ENCODE peak calls at places on chromosome 2, in ten cellular contexts. I is heart right ventricle; M is PC-3; Z is mammary epithelial cell; C is right atrium auricular region; G is CD8-positive, alpha-beta T cell; B is colonic mucosa; K is kidney; T is body of pancreas; L is cardiac muscle cell. P is an unnamed sample. For H3K36me3, the result is how much of the 10 kb centered on the place peaks cover.

GRCh38 chr2:36672199-36672598 is 24.3 kb upstream of the VIT start:
- DNase-seq in M (peak), B (no peak), T (no peak), I (no peak), L (peak), C (no peak), G (no peak), K (no peak), Z (peak), P (peak)

GRCh38 chr2:237964578-237965404 is 2.0 kb upstream of the UBE2F start:
- DNase-seq in L (peak), Z (no peak), I (no peak), M (peak), T (peak), B (peak), G (no peak), C (no peak), K (no peak), P (peak)

GRCh38 chr2:212832211-212833195 is 293.9 kb upstream of the ERBB4 start:
- DNase-seq in M (no peak), I (no peak), G (no peak), B (no peak), T (no peak), Z (no peak), L (no peak), C (no peak), K (peak), P (no peak)

GRCh38 chr2:54466880-54467279 is 10.8 kb downstream of the SPTBN1 start:
- DNase-seq in C (no peak), Z (no peak), M (no peak), T (no peak), I (no peak), B (no peak), L (peak), G (no peak), K (no peak), P (no peak)

GRCh38 chr2:85698184-85698879 is 4.2 kb downstream of the GNLY start:
- DNase-seq in C (peak), T (no peak), Z (no peak), M (no peak), I (no peak), L (no peak), B (no peak), G (no peak), K (no peak), P (no peak)

GRCh38 chr2:25491966-25492532 is 150.3 kb upstream of the DNMT3A start:
- DNase-seq in T (no peak), B (no peak), Z (no peak), M (peak), C (no peak), L (peak), I (no peak), G (no peak), K (no peak), P (peak)

GRCh38 chr2:162244559-162245031 is 1.4 kb upstream of the FAP start:
- DNase-seq in C (peak), I (no peak), Z (peak), T (peak), B (no peak), L (peak), G (no peak), K (peak), M (peak), P (peak)

GRCh38 chr2:3099860-3100234 is 277.8 kb downstream of the EIPR1 start:
- DNase-seq in B (no peak), C (no peak), M (no peak), L (no peak), I (no peak), K (peak), Z (no peak), T (no peak), G (no peak), P (no peak)

GRCh38 chr2:181658444-181658843 is 1.5 kb upstream of the CERKL start:
- DNase-seq in T (no peak), Z (no peak), B (no peak), G (no peak), C (no peak), K (no peak), L (no peak), M (no peak), I (no peak), P (no peak)

GRCh38 chr2:102337481-102338386 is 17.9 kb upstream of the IL18R1 start:
- DNase-seq in M (peak), Z (peak), C (no peak), T (no peak), I (no peak), B (no peak), K (no peak), G (no peak), L (peak), P (peak)

GRCh38 chr2:42796427-42797248 is 4.3 kb upstream of the HAAO start:
- DNase-seq in T (no peak), B (no peak), L (peak), Z (no peak), I (no peak), K (no peak), C (no peak), G (no peak), M (no peak), P (peak)

GRCh38 chr2:62156861-62157496 is 38.9 kb upstream of the B3GNT2 start:
- DNase-seq in Z (no peak), G (no peak), C (no peak), T (no peak), M (no peak), K (no peak), L (no peak), I (no peak), B (no peak), P (no peak)

GRCh38 chr2:199838399-199838798 is 12.6 kb downstream of the FTCDNL1 start:
- DNase-seq in C (no peak), Z (no peak), M (no peak), K (no peak), L (no peak), B (no peak), T (no peak), I (no peak), G (no peak), P (no peak)

GRCh38 chr2:9770006-9770307 is 73.3 kb upstream of the TAF1B start:
- DNase-seq in T (no peak), Z (no peak), I (no peak), B (no peak), L (no peak), M (no peak), K (no peak), C (no peak), G (no peak), P (no peak)
- H3K4me3 ChIP-seq in T (no peak), Z (no peak), I (no peak), B (no peak), L (no peak), M (no peak), K (no peak), C (no peak), G (no peak), P (no peak)

DNA sequence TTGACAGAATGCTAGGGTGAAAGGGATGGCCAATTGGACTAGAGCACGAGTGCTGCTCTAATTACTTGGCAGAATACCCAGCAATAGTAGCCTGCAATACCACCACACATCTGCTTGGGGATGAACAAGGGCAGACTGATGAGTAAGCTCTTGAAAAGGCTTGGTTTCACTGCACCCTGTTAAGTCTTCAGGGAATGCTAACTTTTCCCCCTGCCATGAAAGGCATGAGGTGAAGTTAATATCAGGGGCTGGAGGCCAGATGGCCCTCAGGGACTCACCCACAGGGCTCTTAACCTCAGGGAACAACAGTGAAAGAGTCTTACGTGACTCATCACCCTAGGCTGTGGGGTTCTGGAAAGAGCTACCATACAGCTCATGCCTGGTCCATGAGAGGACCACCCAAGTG is 51.7 kb upstream of the MYL1 start:
- DNase-seq in Z (no peak), B (no peak), K (no peak), L (no peak), G (no peak), M (no peak), C (no peak), I (no peak), T (no peak), P (no peak)
- H3K36me3 ChIP-seq in Z (under half), B (under half), K (under half), L (under half), G (under half), M (under half), C (under half), I (under half), T (under half), P (under half)

DNA sequence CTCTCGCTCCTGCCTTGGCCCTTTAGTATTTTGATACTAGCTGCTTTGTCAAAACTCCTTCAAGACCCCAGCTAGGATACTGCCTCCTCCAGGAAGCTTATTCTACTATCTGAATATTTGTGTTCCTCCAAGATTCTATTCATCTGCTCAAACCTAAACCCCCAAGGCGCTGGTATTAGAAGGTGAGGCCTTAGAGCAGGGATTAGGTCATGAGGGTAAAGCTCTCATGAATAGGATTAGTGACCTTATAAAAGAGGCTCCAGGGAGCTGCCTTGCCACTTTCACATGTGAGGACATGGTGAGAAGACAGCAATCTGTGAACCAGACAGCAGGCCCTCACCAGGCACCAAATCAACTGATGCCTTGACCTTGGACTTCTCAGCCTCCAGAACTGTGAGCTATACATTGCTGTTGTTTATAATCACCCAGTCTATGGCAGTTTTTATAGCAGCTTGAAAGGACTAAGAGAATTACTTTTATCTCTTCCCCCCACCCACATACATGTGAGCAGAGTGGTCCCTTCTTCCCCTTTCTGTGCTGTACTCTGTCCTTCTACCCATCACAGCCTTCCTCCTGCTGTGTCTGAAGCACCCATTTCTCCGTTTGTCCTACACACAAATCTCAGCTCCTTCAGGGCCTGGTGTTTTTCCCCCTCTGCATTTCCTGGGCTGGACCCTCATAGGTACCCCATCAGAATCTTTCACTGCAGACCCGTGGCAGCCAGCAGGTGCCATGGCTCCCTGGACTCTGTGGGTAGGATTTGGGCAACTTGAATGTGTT is 54.5 kb downstream of the HS1BP3 start:
- DNase-seq in M (no peak), I (no peak), K (no peak), C (peak), T (no peak), G (no peak), B (no peak), L (no peak), Z (no peak), P (no peak)
- TF ChIP-seq CTCF in M (no peak), I (no peak), K (no peak), C (no peak), T (no peak), G (no peak), B (no peak), L (no peak), Z (no peak), P (no peak)

DNA sequence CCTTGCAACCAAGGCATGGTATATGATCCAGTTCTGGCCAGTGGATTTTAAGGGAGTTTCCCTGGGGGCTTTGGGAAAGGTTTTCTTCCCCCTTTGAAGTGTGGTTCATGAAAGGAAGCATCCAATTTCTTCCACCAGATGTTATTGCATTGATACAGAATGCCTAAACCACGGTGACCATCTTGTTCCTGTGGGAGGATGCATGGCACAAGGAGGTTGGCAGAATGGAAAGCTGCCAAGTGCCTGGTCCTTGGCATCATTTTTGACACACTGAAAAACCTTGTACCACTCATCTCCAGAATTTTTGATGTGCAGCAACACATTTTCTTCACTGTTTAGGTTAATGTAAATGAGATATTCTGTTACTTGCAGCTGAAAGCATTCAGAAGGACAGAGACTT is 55.2 kb upstream of the CXCR4 start:
- DNase-seq in C (no peak), Z (no peak), T (no peak), L (no peak), M (no peak), K (no peak), G (no peak), I (no peak), B (no peak), P (no peak)
- H3K4me3 ChIP-seq in C (no peak), Z (no peak), T (no peak), L (no peak), M (no peak), K (no peak), G (no peak), I (no peak), B (no peak), P (no peak)

GRCh38 chr2:240788482-240788881 is 31.5 kb downstream of the KIF1A start:
- DNase-seq in B (no peak), T (no peak), L (no peak), M (no peak), C (no peak), I (no peak), Z (no peak), K (peak), G (no peak), P (no peak)
- H3K36me3 ChIP-seq in B (under half), T (under half), L (under half), M (under half), C (under half), I (under half), Z (under half), K (under half), G (under half), P (under half)

GRCh38 chr2:13103778-13104493 is 387.2 kb downstream of the TRIB2 start:
- DNase-seq in G (no peak), Z (no peak), T (no peak), M (no peak), L (no peak), K (no peak), B (no peak), C (no peak), I (no peak), P (peak)

GRCh38 chr2:13104765-13105164 is 388.0 kb downstream of the TRIB2 start:
- DNase-seq in I (no peak), L (no peak), Z (no peak), C (no peak), K (no peak), M (no peak), G (no peak), T (no peak), B (no peak), P (no peak)

GRCh38 chr2:13106302-13106701 is 389.6 kb downstream of the TRIB2 start:
- DNase-seq in K (no peak), M (no peak), L (no peak), C (no peak), Z (no peak), G (no peak), B (no peak), I (no peak), T (no peak), P (no peak)

DNA sequence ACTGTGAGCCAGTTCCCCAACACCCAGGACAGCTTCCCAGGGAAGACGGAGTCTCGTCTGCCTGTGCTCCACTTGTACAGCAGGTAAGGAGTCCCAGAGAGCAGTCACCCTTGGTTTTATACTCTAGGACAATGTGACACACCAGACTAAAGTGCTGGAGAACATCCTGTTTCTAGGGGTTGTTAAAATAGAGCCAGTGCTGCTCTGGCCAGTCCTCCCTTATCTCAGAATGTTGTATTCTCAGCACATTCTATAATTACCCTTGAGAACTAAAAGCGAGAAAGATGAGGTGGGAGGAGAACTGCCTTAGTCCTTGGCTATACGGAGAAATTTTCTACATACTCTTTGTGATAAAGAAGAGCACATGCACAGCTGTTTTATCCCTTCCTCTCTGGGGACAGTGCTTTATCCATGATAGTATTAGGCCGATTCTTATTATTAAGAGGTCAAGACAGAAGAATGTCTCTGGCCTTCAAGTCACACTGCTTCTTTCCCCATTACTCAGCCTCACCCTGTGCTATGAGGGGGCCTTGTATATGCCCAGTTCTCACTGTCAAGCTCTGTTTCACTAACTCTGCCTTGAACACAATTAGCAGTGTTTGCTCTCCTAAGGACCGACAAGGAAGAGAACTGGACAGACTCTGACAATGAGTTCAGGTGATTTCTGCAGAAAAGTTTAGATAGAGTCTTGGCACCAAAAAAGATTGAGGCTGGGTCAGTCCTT is 385.8 kb downstream of the TRIB2 start:
- DNase-seq in C (no peak), Z (no peak), I (no peak), K (no peak), M (no peak), B (no peak), T (no peak), G (no peak), L (no peak), P (no peak)
- TF ChIP-seq CTCF in C (no peak), Z (no peak), I (no peak), K (no peak), M (no peak), B (no peak), T (no peak), G (no peak), L (no peak), P (no peak)

GRCh38 chr2:128737546-128737826 is 418.8 kb upstream of the HS6ST1 start:
- DNase-seq in G (no peak), L (no peak), B (no peak), I (no peak), T (no peak), C (peak), M (no peak), Z (no peak), K (no peak), P (no peak)

GRCh38 chr2:128734521-128735295 is 416.0 kb upstream of the HS6ST1 start:
- DNase-seq in T (no peak), C (peak), B (no peak), G (no peak), L (peak), K (peak), M (no peak), Z (no peak), I (no peak), P (no peak)

GRCh38 chr2:128735296-128735960 is 416.8 kb upstream of the HS6ST1 start:
- DNase-seq in K (peak), Z (no peak), T (no peak), C (peak), I (no peak), M (no peak), B (no peak), G (no peak), L (no peak), P (no peak)

GRCh38 chr2:128736689-128737545 is 418.2 kb upstream of the HS6ST1 start:
- DNase-seq in I (peak), T (peak), C (peak), L (peak), Z (peak), B (peak), M (peak), K (peak), G (peak), P (peak)

DNA sequence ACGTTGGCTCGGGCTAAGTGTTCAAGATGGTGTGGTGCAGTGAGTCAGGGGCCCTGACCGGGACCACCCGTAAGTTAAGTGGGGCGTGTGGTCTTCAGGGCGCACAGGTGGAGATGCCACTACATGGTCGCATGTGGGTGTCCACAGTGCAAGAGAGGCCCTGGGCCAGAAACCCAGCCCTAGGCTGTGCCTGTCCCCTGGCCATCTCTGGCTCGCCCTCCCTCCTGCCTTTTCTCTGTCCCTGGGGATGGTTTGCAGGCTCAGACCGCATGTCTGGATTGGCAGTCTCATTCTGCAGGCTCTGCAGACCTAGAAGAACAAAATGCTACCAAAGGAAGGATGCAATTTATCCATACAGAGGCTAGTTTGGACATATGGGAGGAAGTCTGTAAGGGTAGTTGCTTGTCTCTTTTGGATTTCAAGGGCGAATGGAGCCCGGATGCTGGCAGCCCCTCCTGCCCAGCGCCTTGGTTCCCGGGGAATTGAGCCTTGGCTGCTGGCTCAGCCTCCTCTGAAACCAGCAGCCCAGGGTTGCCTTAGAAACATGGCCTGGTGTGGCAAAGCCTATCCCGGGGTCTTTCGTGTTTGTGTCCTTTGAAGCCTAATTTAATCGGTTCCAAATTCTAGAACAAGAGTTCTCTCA is 417.5 kb upstream of the HS6ST1 start:
- DNase-seq in L (peak), Z (no peak), B (no peak), K (no peak), M (no peak), C (peak), I (no peak), T (no peak), G (no peak), P (no peak)
- H3K4me3 ChIP-seq in L (no peak), Z (no peak), B (peak), K (peak), M (no peak), C (no peak), I (peak), T (no peak), G (no peak), P (no peak)

DNA sequence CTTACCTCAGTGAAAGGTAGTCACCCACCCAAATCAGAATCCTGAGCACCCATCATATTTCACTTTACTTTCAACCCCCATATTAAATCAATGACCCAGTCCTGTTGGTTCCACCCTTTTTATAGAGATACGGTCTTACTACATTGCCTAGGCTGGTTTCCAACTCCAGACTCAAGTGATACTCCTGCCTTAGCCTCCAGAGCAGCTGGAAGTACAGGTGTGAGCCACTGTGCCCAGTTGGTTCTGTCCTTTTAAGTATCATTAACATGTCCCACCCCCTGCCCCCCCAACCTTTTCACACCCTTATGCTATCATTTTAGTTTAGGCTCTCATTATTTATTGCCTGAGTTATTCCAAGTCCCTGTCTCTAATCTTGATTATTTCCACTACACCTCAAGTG is 28.7 kb downstream of the MSH6 start:
- DNase-seq in G (no peak), Z (no peak), C (no peak), B (no peak), T (no peak), I (no peak), K (no peak), M (no peak), L (no peak), P (no peak)
- H3K36me3 ChIP-seq in G (under half), Z (half or more), C (half or more), B (under half), T (under half), I (under half), K (under half), M (under half), L (half or more), P (under half)

GRCh38 chr2:30707304-30707903 is 99.8 kb downstream of the CAPN13 start:
- DNase-seq in G (no peak), T (no peak), M (no peak), I (no peak), C (no peak), L (no peak), B (no peak), Z (no peak), K (no peak), P (no peak)
- TF ChIP-seq CTCF in G (peak), T (no peak), M (no peak), I (no peak), C (no peak), L (peak), B (no peak), Z (no peak), K (no peak), P (no peak)

P was measured in bronchial epithelial cell.